ENCODE peak calls at places on chromosomes 7 and 10, in nine cellular contexts. W is fibroblast of lung, Z is astrocyte, P is tibial artery, I is Panc1, K is stomach, B is breast epithelium, X is neural progenitor cell, Q is GM23338. R is an unnamed sample.
A peak's percentile ranks its signal among the peaks of the same experiment; 100 is the strongest.

GRCh38 chr10:80171248-80171660 is 34.1 kb downstream of the ANXA11 start:
- DNase-seq in W (no peak), K (peak; percentile 91), X (no peak), I (no peak), Q (peak; percentile 33), B (no peak), Z (no peak), P (no peak), R (no peak)

GRCh38 chr10:67837519-67838314 is at the start of gene DNAJC12:
- DNase-seq in Z (peak; percentile 59), I (no peak), P (no peak), W (peak; percentile 65), X (peak; percentile 51), B (no peak), Q (peak; percentile 65), K (no peak), R (no peak)

GRCh38 chr7:1059200-1060091 is 15.1 kb downstream of the GPR146 start:
- DNase-seq in K (peak; percentile 74), I (no peak), Q (peak; percentile 94), B (peak; percentile 73), P (no peak), X (peak; percentile 93), Z (no peak), W (no peak), R (peak; percentile 82)

GRCh38 chr7:146591976-146592375 is 475.4 kb downstream of the CNTNAP2 start:
- DNase-seq in K (no peak), W (no peak), P (no peak), I (no peak), X (no peak), Z (no peak), Q (no peak), B (no peak), R (no peak)

GRCh38 chr10:45809829-45810228 is 37.5 kb downstream of the AGAP4 start:
- DNase-seq in Z (no peak), B (no peak), Q (peak; percentile 21), I (no peak), W (no peak), P (no peak), X (peak; percentile 41), K (no peak), R (no peak)

GRCh38 chr7:129752760-129753159 is 141.2 kb downstream of the NRF1 start:
- DNase-seq in K (no peak), W (no peak), Q (no peak), I (no peak), Z (no peak), P (no peak), B (no peak), X (no peak), R (no peak)

GRCh38 chr7:131159961-131160361 is 167.7 kb upstream of the MKLN1 start:
- DNase-seq in W (peak; percentile 83), K (no peak), Q (no peak), I (no peak), Z (peak; percentile 78), P (no peak), X (no peak), B (no peak), R (no peak)

GRCh38 chr7:988426-988911 is 5.5 kb downstream of the CYP2W1 start:
- DNase-seq in Z (no peak), K (peak; percentile 50), P (no peak), Q (no peak), W (peak; percentile 39), X (no peak), I (no peak), B (no peak), R (no peak)

GRCh38 chr7:158581440-158582088 is 6.1 kb downstream of the PTPRN2 start:
- DNase-seq in I (no peak), Q (no peak), X (no peak), B (no peak), P (no peak), W (no peak), Z (no peak), K (peak; percentile 76), R (no peak)

GRCh38 chr7:103966593-103967277 is 22.7 kb downstream of the RELN start:
- DNase-seq in I (no peak), W (no peak), B (no peak), X (no peak), K (no peak), Z (no peak), P (no peak), Q (no peak), R (no peak)

GRCh38 chr7:101815826-101816488 is 1.5 kb upstream of the CUX1 start:
- DNase-seq in B (no peak), W (peak; percentile 79), K (peak; percentile 79), X (peak; percentile 95), Q (peak; percentile 89), I (no peak), Z (peak; percentile 62), P (peak; percentile 70), R (peak; percentile 81)

GRCh38 chr10:65950075-65950474 is 975.8 kb upstream of the LRRTM3 start:
- DNase-seq in I (peak; percentile 15), W (no peak), P (no peak), Q (no peak), B (no peak), Z (no peak), K (no peak), X (no peak), R (no peak)

GRCh38 chr10:113055458-113055857 is 105.4 kb downstream of the TCF7L2 start:
- DNase-seq in P (no peak), X (no peak), K (no peak), Z (no peak), W (no peak), B (no peak), Q (no peak), I (no peak), R (no peak)

GRCh38 chr7:16836481-16836880 is 31.7 kb upstream of the AGR2 start:
- DNase-seq in B (no peak), W (no peak), Q (no peak), P (no peak), X (no peak), Z (no peak), K (no peak), I (no peak), R (no peak)

GRCh38 chr7:1368682-1369571 is 90.3 kb downstream of the MICALL2 start:
- DNase-seq in Q (peak; percentile 96), P (no peak), K (no peak), I (no peak), X (peak; percentile 96), W (no peak), B (no peak), Z (no peak), R (no peak)

GRCh38 chr10:104391150-104391968 is 37.7 kb downstream of the CFAP58 start:
- DNase-seq in K (no peak), W (peak; percentile 35), Z (peak; percentile 12), X (no peak), I (no peak), Q (no peak), P (no peak), B (no peak), R (no peak)

GRCh38 chr7:920351-921070 is 34.0 kb downstream of the ADAP1 start:
- DNase-seq in W (no peak), Q (no peak), B (peak; percentile 49), Z (no peak), P (peak; percentile 9), I (no peak), K (peak; percentile 23), X (no peak), R (peak; percentile 64)

GRCh38 chr7:29177963-29178612 is 16.5 kb upstream of the CHN2 start:
- DNase-seq in W (peak; percentile 9), X (no peak), P (peak; percentile 62), K (peak; percentile 31), I (no peak), Q (no peak), Z (peak; percentile 5), B (no peak), R (no peak)

GRCh38 chr7:25031432-25031831 is 51.5 kb upstream of the OSBPL3 start:
- DNase-seq in X (no peak), I (no peak), Z (no peak), B (no peak), P (no peak), W (peak; percentile 44), K (no peak), Q (peak; percentile 5), R (no peak)

GRCh38 chr10:125000366-125001312 is 58.7 kb downstream of the ZRANB1 start:
- DNase-seq in K (peak; percentile 28), Z (peak; percentile 78), W (peak; percentile 81), I (no peak), X (peak; percentile 76), P (peak; percentile 41), B (no peak), Q (peak; percentile 41), R (peak; percentile 63)

GRCh38 chr10:63260860-63261251 is 127.7 kb downstream of the NRBF2 start:
- DNase-seq in X (no peak), I (no peak), Q (no peak), Z (no peak), P (no peak), K (no peak), B (no peak), W (no peak), R (no peak)
- H3K4me1 ChIP-seq in X (peaks cover 36% of the 10 kb centered on the region), I (peaks cover 31% of the 10 kb centered on the region), Q (peaks cover 67% of the 10 kb centered on the region), Z (peaks cover 4% of the 10 kb centered on the region), P (peaks cover 89% of the 10 kb centered on the region), K (peaks cover 62% of the 10 kb centered on the region), B (peaks cover 7% of the 10 kb centered on the region), W (peaks cover 10% of the 10 kb centered on the region), R (peaks cover 86% of the 10 kb centered on the region)

DNA sequence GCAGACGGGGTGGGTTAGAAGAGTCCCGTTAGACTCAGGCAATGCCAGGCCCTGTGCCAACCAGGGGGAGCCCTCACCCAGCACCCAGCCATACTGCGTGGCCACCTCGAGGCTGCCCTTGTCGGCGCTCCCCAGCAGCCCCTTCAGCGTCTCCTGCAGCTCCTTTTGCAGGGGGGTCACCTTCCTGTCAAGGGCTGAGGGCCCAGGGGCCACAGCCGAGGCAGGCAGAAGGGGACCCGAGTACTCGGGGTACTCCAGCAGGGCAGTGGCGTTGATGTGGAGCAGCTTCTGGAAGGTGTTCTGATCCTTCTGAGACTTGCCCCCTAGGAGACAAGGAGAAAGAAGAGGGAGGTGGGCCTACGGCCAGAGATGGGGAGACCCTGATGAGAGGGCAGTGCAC is 9.7 kb downstream of the TBRG4 start:
- DNase-seq in Z (no peak), Q (no peak), K (no peak), P (no peak), W (no peak), I (no peak), X (no peak), B (no peak), R (no peak)
- H3K36me3 ChIP-seq in Z (peaks cover 40% of the 10 kb centered on the region), Q (peaks cover 37% of the 10 kb centered on the region), K (peaks cover 80% of the 10 kb centered on the region), P (peaks cover 90% of the 10 kb centered on the region), W (peaks cover 38% of the 10 kb centered on the region), I (peaks cover 52% of the 10 kb centered on the region), X (no peaks in the 10 kb centered on the region), B (peaks cover 36% of the 10 kb centered on the region), R (peaks cover 77% of the 10 kb centered on the region)

GRCh38 chr10:117137031-117137910 is 799 bp downstream of the VAX1 start:
- DNase-seq in B (no peak), Z (peak; percentile 22), X (peak; percentile 83), W (peak; percentile 57), I (no peak), P (no peak), K (no peak), Q (peak; percentile 81), R (no peak)
- H3K27me3 ChIP-seq in B (peaks cover 12% of the 10 kb centered on the region), Z (peaks cover 77% of the 10 kb centered on the region), X (peaks cover 100% of the 10 kb centered on the region), W (peaks cover 68% of the 10 kb centered on the region), I (peaks cover 4% of the 10 kb centered on the region), P (peaks cover 99% of the 10 kb centered on the region), K (peaks cover 100% of the 10 kb centered on the region), Q (peaks cover 98% of the 10 kb centered on the region), R (peaks cover 100% of the 10 kb centered on the region)

DNA sequence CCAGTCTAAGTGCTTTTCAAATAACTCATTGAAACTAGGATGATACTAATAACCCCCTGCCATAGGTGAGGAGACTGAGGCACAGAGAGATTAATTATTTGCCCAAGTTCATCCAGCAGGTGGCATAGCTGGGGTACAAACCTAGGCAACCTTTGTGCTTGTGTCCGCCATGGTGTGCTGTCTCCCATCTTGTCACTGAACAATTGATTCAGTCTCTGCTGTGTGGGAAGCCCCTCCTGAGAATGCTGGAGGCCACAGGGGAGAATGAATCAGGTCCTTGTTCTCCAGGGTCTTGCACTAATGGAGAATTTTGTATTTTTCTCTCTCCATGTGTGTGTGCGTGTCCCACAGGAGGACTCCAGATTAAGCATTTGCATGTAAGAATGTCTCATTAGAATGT is 15.8 kb upstream of the TMEM236 start:
- DNase-seq in B (no peak), I (no peak), Z (no peak), X (no peak), K (no peak), Q (no peak), P (no peak), W (no peak), R (no peak)
- H3K4me1 ChIP-seq in B (no peaks in the 10 kb centered on the region), I (no peaks in the 10 kb centered on the region), Z (no peaks in the 10 kb centered on the region), X (no peaks in the 10 kb centered on the region), K (peaks cover 5% of the 10 kb centered on the region), Q (no peaks in the 10 kb centered on the region), P (peaks cover 14% of the 10 kb centered on the region), W (no peaks in the 10 kb centered on the region), R (no peaks in the 10 kb centered on the region)

R was measured in suprapubic skin.